ENCODE peak calls at places on chromosomes 5 and 9, in five cellular contexts. J is A549, M is H1, U is HepG2, X is endothelial cell of umbilical vein. K is an unnamed sample.

GRCh38 chr9:83327323-83327722 is 210.9 kb downstream of the FRMD3 start:
- DNase-seq in J (no peak), M (no peak), U (peak), X (no peak), K (no peak)

GRCh38 chr9:73841018-73841417 is 656.1 kb upstream of the RORB start:
- DNase-seq in M (no peak), J (no peak), U (no peak), X (no peak), K (no peak)

GRCh38 chr5:115069087-115069968 is 100.4 kb downstream of the TRIM36 start:
- DNase-seq in M (no peak), U (peak), X (peak), J (peak), K (peak)

GRCh38 chr5:6837519-6838110 is 124.4 kb downstream of the TENT4A start:
- DNase-seq in X (peak), U (no peak), M (peak), J (peak), K (peak)

GRCh38 chr5:74630387-74631087 is 10.0 kb downstream of the ENC1 start:
- DNase-seq in U (no peak), X (peak), J (peak), M (no peak), K (no peak)

GRCh38 chr9:93387791-93388190 is 63.7 kb upstream of the FAM120A start:
- DNase-seq in U (no peak), X (no peak), J (no peak), M (no peak), K (no peak)

GRCh38 chr5:57416246-57416996 is 66.2 kb downstream of the ACTBL2 start:
- DNase-seq in M (no peak), U (no peak), J (no peak), X (no peak), K (no peak)

GRCh38 chr5:137995077-137995746 is 37.7 kb downstream of the FAM13B start:
- DNase-seq in J (no peak), M (no peak), U (peak), X (peak), K (no peak)

GRCh38 chr9:21813575-21814473 is 11.4 kb downstream of the MTAP start:
- DNase-seq in M (no peak), J (no peak), U (peak), X (peak), K (peak)

GRCh38 chr9:137167752-137168574 is 1.9 kb downstream of the LRRC26 start:
- DNase-seq in J (no peak), M (no peak), X (no peak), U (no peak), K (peak)

GRCh38 chr9:121651295-121652036 is at the start of gene DAB2IP:
- DNase-seq in U (no peak), X (peak), J (no peak), M (no peak), K (peak)

GRCh38 chr9:136996361-136997281 is at the start of gene CLIC3:
- DNase-seq in J (peak), M (no peak), U (peak), X (no peak), K (peak)

GRCh38 chr9:114501786-114502682 is 3.2 kb downstream of the WHRN start:
- DNase-seq in J (peak), M (no peak), U (peak), X (no peak), K (peak)

GRCh38 chr5:129098488-129099183 is 4.1 kb downstream of the ISOC1 start:
- DNase-seq in X (peak), U (no peak), J (no peak), M (no peak), K (no peak)

GRCh38 chr9:30913331-30913730 is 1471.1 kb upstream of the ACO1 start:
- DNase-seq in U (no peak), J (no peak), M (peak), X (no peak), K (peak)

GRCh38 chr5:32444946-32445758 is 612 bp upstream of the ZFR start:
- DNase-seq in X (no peak), M (no peak), J (no peak), U (no peak), K (no peak)

GRCh38 chr9:120663380-120663779 is 50.9 kb downstream of the MEGF9 start:
- DNase-seq in M (no peak), J (no peak), U (no peak), X (no peak), K (no peak)

GRCh38 chr5:56247596-56247995 is 14.5 kb upstream of the ANKRD55 start:
- DNase-seq in M (no peak), J (no peak), X (peak), U (no peak), K (no peak)

GRCh38 chr9:22331533-22331932 is 115.1 kb upstream of the DMRTA1 start:
- DNase-seq in X (no peak), J (no peak), U (no peak), M (no peak), K (no peak)

GRCh38 chr9:97570899-97571298 is 62.3 kb downstream of the TSTD2 start:
- DNase-seq in J (no peak), M (no peak), U (no peak), X (no peak), K (no peak)

GRCh38 chr9:107782381-107782780 is 292.8 kb upstream of the KLF4 start:
- DNase-seq in M (no peak), X (no peak), U (no peak), J (no peak), K (no peak)

GRCh38 chr9:35908484-35909125 is 685 bp upstream of the SPAAR start:
- DNase-seq in U (no peak), M (no peak), J (no peak), X (no peak), K (no peak)

GRCh38 chr9:36970007-36970888 is 63.8 kb downstream of the PAX5 start:
- DNase-seq in M (no peak), J (no peak), X (no peak), U (no peak), K (no peak)

GRCh38 chr5:37661227-37661920 is 178.5 kb downstream of the GDNF start:
- DNase-seq in X (no peak), M (no peak), J (no peak), U (no peak), K (no peak)

GRCh38 chr5:92749943-92750342 is 831.1 kb downstream of the NR2F1-AS1 start:
- DNase-seq in J (peak), U (peak), M (peak), X (peak), K (no peak)

GRCh38 chr5:76766746-76767145 is 50.8 kb downstream of the F2R start:
- DNase-seq in J (no peak), X (peak), U (no peak), M (no peak), K (no peak)

GRCh38 chr9:911003-911402 is 65.5 kb upstream of the DMRT3 start:
- DNase-seq in J (no peak), X (no peak), M (peak), U (peak), K (peak)

GRCh38 chr9:113645224-113645971 is 181.9 kb downstream of the RGS3 start:
- DNase-seq in M (no peak), U (no peak), J (no peak), X (no peak), K (peak)

GRCh38 chr5:179967489-179967888 is 59.8 kb upstream of the TBC1D9B start:
- DNase-seq in M (no peak), X (no peak), J (no peak), U (peak), K (no peak)

GRCh38 chr9:1495282-1495681 is 445.1 kb downstream of the DMRT2 start:
- DNase-seq in M (no peak), U (no peak), X (no peak), J (no peak), K (no peak)

GRCh38 chr5:75663621-75664285 is 52.5 kb downstream of the ANKDD1B start:
- DNase-seq in J (no peak), U (no peak), X (no peak), M (no peak), K (no peak)

GRCh38 chr5:136211282-136211681 is 18.3 kb upstream of the SMIM32 start:
- DNase-seq in M (no peak), J (no peak), X (no peak), U (no peak), K (no peak)

GRCh38 chr5:136210259-136210658 is 17.3 kb upstream of the SMIM32 start:
- DNase-seq in U (no peak), M (no peak), J (no peak), X (no peak), K (no peak)

GRCh38 chr5:136208946-136209345 is 16.0 kb upstream of the SMIM32 start:
- DNase-seq in X (no peak), J (no peak), U (no peak), M (no peak), K (no peak)

GRCh38 chr5:136207631-136208030 is 14.7 kb upstream of the SMIM32 start:
- DNase-seq in U (no peak), X (no peak), M (no peak), J (no peak), K (no peak)

DNA sequence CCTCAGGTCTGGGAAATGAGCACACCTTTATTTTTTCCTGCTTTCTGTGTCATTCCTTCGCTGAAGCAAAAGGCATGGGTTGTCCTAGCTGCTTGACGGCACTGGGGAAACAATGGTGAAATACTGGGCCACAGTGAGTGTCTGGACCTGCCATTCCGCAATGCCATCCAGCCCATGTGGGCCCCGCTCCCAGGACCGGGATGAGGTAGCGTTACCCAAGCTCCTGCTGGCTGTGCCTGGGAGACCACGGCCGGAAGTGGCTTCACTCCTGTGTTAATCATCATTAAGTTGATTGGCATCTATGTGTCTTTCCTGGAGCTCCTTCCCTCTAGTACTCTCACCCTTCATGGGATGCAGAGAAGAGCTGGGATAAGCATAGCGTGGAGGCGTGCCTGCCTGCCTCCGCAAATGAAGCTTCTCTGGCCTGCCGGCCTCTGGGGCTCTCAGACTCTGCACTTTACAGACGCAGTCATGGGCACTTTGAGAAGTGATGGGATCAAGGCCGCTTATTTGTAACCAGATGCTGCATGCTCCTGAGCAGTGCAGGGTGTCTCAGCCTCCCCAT is 16.5 kb upstream of the SMIM32 start:
- DNase-seq in M (no peak), X (no peak), J (no peak), U (no peak), K (no peak)
- TF ChIP-seq JUN in M (no peak), X (no peak), J (no peak), U (no peak), K (no peak)

DNA sequence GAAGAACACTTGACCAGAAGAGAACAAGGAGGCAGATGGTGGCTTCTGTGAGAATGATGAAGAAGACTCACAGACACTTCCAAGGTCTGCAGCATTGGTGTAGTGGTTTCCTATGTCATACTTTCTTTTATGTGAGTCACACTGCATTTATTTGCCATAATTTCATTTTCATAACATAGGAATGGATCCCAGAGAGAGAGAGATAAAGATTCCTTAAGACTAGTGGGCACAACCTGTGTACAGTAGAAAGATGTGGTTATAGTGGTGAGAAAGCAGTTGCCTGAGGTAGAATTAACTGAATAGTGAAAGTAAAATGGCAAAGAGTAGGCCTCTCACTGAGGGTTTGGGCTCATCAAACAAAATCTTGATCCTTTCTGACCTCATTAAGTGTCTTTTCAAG is 7.6 kb upstream of the CCDC152 start:
- DNase-seq in X (no peak), M (no peak), U (no peak), J (no peak), K (no peak)
- TF ChIP-seq JUN in X (no peak), M (no peak), U (no peak), J (no peak), K (no peak)

GRCh38 chr5:159586941-159587340 is 256.7 kb upstream of the IL12B start:
- DNase-seq in J (no peak), M (no peak), X (no peak), U (no peak), K (no peak)

GRCh38 chr5:159576902-159577301 is 246.6 kb upstream of the IL12B start:
- DNase-seq in M (no peak), U (no peak), X (no peak), J (no peak), K (no peak)

GRCh38 chr5:159582756-159583523 is 252.7 kb upstream of the IL12B start:
- DNase-seq in J (peak), M (no peak), U (no peak), X (no peak), K (no peak)

DNA sequence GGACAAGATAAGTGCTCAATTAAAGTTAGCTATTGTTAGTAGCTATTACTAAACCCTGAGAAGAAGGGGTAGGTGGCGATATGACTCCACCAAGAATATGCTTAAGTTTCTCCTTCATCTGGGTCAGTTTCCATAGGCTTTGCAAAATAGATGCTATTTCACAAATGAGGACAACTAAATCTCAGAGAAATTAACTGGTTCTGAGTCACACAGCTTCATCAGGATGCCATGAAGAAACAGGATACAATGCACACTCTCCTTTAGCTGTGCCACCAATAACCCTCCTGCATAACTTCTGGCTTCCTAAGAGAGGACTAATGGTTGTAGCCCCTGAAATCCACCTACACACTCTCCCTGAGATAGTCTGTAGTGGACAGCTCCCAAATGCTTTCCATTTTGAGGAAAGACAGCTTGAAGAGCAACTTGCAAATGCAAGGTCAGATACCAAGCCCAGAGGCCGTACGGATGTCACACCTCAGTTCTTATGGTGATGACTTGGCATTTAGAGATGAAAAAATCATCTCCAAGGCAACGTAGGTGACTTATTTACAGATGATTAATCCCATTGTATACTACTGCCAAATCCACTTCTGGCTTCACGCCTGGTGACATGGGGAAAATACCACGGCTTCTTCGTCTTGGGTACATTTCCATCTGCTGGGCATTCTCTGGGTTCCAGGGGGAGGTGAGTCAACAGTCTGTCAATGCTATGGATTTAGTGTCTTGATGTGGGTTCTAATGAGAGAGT is 251.4 kb upstream of the IL12B start:
- DNase-seq in U (no peak), X (no peak), J (peak), M (no peak), K (no peak)
- TF ChIP-seq JUN in U (no peak), X (no peak), J (peak), M (no peak), K (no peak)

DNA sequence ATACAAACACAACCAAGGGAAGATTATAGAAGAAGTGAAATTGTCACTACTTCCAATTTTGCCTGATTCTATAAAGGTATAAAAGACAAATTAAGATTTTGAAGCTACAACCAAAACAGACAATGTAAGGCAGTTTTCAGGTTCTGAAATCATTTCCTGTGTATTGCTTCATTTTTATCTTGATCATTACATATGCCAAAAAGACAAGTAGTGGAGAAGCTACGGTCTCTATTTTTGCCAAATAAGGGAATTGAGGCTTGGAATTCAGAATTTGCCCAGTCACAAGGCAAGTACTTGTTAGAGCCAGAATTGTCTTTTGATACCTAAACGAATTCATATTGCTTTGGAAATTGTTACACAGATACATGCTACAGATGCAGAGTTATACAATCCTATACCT is 20.6 kb downstream of the EDIL3 start:
- DNase-seq in U (no peak), J (no peak), X (no peak), M (no peak), K (no peak)
- TF ChIP-seq JUN in U (no peak), J (no peak), X (no peak), M (no peak), K (no peak)

GRCh38 chr9:79977510-79978197 is 405.9 kb downstream of the TLE4 start:
- DNase-seq in X (no peak), J (no peak), M (no peak), U (no peak), K (no peak)

GRCh38 chr9:79984429-79985067 is 412.8 kb downstream of the TLE4 start:
- DNase-seq in U (no peak), X (peak), M (no peak), J (no peak), K (no peak)

GRCh38 chr9:79976501-79977444 is 405.0 kb downstream of the TLE4 start:
- DNase-seq in X (no peak), U (no peak), J (no peak), M (no peak), K (no peak)

GRCh38 chr9:79975471-79976316 is 403.9 kb downstream of the TLE4 start:
- DNase-seq in U (no peak), X (no peak), J (no peak), M (no peak), K (no peak)

DNA sequence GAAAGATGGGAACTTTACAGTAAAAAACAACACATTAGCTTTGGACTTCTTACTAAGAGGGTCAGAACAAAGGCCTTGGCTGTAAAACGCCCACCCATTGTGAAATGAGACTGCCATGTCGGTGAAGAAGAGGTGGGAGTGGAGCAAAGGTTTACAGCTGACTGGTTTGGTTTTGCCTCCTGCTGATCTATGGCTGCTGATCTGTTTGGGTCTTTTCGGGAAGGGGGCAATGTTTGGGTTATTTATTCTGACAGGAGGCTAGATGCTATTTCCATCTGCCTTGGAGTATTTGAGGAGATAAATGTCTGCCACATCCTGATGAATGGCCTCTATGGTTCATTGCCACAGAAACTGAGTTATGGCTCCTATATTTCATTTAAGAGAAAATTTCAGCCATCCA is 408.7 kb downstream of the TLE4 start:
- DNase-seq in U (no peak), X (no peak), J (no peak), M (no peak), K (no peak)
- TF ChIP-seq JUN in U (no peak), X (no peak), J (no peak), M (no peak), K (no peak)

GRCh38 chr5:132270706-132271105 is 13.2 kb downstream of the PDLIM4 start:
- DNase-seq in M (no peak), X (no peak), J (no peak), U (no peak), K (no peak)
- TF ChIP-seq JUN in M (no peak), X (no peak), J (no peak), U (no peak), K (no peak)

GRCh38 chr5:172093559-172093958 is 87.1 kb upstream of the FBXW11 start:
- DNase-seq in M (no peak), X (no peak), J (no peak), U (no peak), K (no peak)

GRCh38 chr5:172091956-172092732 is 85.7 kb upstream of the FBXW11 start:
- DNase-seq in U (no peak), M (no peak), X (no peak), J (no peak), K (no peak)

GRCh38 chr5:172089298-172090117 is 83.1 kb upstream of the FBXW11 start:
- DNase-seq in U (no peak), M (no peak), J (no peak), X (no peak), K (no peak)

GRCh38 chr5:172088801-172089200 is 82.4 kb upstream of the FBXW11 start:
- DNase-seq in X (no peak), M (no peak), J (no peak), U (no peak), K (no peak)

DNA sequence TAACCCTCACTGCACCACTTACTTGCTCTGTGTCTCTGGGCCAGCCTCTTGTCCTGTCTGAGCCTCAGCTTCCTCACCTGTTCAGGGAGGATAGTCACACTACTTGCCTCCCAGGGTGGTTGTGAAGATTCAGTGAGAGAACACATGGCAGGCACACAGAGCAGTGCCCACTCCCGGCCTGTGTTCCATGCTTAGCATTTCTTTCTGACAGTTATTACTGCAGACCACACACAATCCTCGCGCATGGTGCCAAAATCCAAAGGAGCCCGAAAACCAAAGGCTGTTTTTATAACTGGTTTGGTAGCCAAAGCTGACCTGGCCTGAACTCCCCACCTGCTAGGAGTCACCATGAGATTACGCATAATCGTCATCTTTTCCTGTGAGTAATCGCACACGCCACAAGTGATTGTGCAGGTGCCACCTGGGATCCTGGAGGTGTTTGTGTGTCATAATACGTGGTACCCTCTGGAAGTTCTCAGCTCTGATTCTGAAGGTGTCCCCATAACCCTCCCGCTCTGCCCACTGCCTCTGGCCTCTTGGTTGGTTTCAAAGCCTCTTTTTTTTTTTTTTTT is 84.6 kb upstream of the FBXW11 start:
- DNase-seq in J (no peak), U (no peak), M (no peak), X (no peak), K (no peak)
- TF ChIP-seq JUN in J (no peak), U (no peak), M (no peak), X (no peak), K (no peak)

K was measured in WTC11.